ENCODE peak calls at places on chromosomes 2 and 18, in six cellular contexts. U is fibroblast of mammary gland, N is A549, W is coronary artery, Z is heart left ventricle, O is cardiac fibroblast. S is an unnamed sample.

GRCh38 chr2:9832586-9832985 is 10.7 kb upstream of the TAF1B start:
- DNase-seq in O (peak), N (no peak), U (peak), Z (no peak), W (no peak), S (no peak)

GRCh38 chr18:5369513-5369912 is 74.0 kb upstream of the ZBTB14 start:
- DNase-seq in U (no peak), N (no peak), Z (no peak), W (no peak), O (no peak), S (no peak)

GRCh38 chr2:139196754-139197153 is 416.6 kb upstream of the NXPH2 start:
- DNase-seq in W (no peak), O (no peak), Z (no peak), U (no peak), N (no peak), S (no peak)

GRCh38 chr2:73938761-73939352 is 12.2 kb downstream of the DGUOK start:
- DNase-seq in N (no peak), O (peak), W (no peak), Z (no peak), U (peak), S (no peak)

GRCh38 chr2:80054339-80054675 is 250.2 kb downstream of the LRRTM1 start:
- DNase-seq in W (no peak), O (no peak), N (no peak), U (no peak), Z (no peak), S (no peak)

GRCh38 chr2:39875182-39875913 is 96.3 kb upstream of the THUMPD2 start:
- DNase-seq in Z (peak), U (peak), O (peak), N (peak), W (peak), S (no peak)

GRCh38 chr2:202101049-202101579 is 28.1 kb downstream of the KIAA2012 start:
- DNase-seq in N (no peak), O (no peak), Z (no peak), U (no peak), W (no peak), S (no peak)

GRCh38 chr2:196166876-196167275 is 4.5 kb downstream of the STK17B start:
- DNase-seq in N (no peak), O (peak), U (peak), W (no peak), Z (no peak), S (no peak)

GRCh38 chr2:54353216-54353615 is 97.2 kb upstream of the TSPYL6 start:
- DNase-seq in U (no peak), W (no peak), O (no peak), Z (no peak), N (no peak), S (no peak)

GRCh38 chr2:219028996-219029828 is 12.1 kb downstream of the CFAP65 start:
- DNase-seq in W (no peak), Z (no peak), N (no peak), O (no peak), U (no peak), S (no peak)

GRCh38 chr2:159124931-159125467 is 156.6 kb downstream of the TANC1 start:
- DNase-seq in W (no peak), N (no peak), U (no peak), O (peak), Z (no peak), S (peak)

GRCh38 chr2:43818761-43819160 is 19.9 kb downstream of the ABCG5 start:
- DNase-seq in O (peak), N (peak), Z (no peak), U (peak), W (no peak), S (no peak)

GRCh38 chr2:102505290-102505689 is 32.3 kb downstream of the SLC9A4 start:
- DNase-seq in O (no peak), N (no peak), W (no peak), Z (peak), U (no peak), S (peak)

GRCh38 chr2:239598011-239598731 is 197.4 kb upstream of the HDAC4 start:
- DNase-seq in Z (no peak), W (peak), N (no peak), O (no peak), U (no peak), S (no peak)

GRCh38 chr2:203913947-203914346 is 22.6 kb upstream of the ICOS start:
- DNase-seq in W (no peak), Z (no peak), U (no peak), N (peak), O (no peak), S (no peak)

DNA sequence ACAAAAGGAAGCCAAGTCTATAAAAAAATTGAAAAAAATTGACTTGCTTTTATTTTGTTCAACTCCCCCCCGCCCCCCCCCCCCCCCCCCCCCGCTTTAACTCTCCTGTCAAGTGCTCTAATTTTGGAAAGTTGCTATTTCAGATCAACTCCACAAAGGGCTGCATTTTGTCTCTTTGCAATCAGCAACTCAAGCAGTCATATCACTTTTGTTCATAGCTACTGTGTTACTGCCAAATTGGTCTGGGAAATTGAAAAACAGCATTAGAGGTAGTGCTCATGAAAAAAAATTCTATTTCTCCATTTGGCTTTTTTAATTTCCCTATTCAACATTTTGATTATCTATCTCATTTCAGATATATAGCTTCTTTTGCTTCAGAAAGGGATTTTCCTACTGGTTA is 531.8 kb downstream of the LRP1B start:
- DNase-seq in N (no peak), O (no peak), Z (no peak), W (no peak), U (no peak), S (no peak)
- TF ChIP-seq CTCF in N (no peak), O (no peak), Z (no peak), W (no peak), U (no peak), S (no peak)

DNA sequence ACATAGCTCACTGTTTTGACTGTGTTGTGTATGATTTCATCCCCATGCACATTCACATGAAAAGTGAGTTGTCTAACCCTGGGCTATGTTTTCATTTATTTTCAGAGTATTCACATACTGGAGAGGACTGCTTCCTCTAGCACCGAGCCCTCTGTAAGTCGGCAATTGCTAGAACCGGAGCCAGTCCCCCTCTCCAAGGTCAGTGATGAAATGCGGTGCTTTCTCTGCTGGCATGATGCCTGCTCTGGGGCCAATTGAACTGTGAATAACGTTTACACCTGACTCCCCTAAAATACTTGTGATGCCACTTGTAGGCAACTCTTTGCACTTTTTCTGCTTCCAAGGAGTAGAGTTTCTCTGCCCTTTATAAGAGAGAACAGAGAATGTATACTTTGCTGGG is 126.9 kb downstream of the PRKRA start:
- DNase-seq in U (no peak), W (no peak), O (no peak), Z (no peak), N (no peak), S (no peak)
- H3K4me3 ChIP-seq in U (no peak), W (peak), O (no peak), Z (no peak), N (no peak), S (no peak)

GRCh38 chr2:207474871-207475485 is 54.8 kb upstream of the CREB1 start:
- DNase-seq in U (peak), N (peak), W (no peak), O (peak), Z (no peak), S (no peak)
- TF ChIP-seq CTCF in U (peak), N (peak), W (peak), O (peak), Z (peak), S (peak)

GRCh38 chr18:59846814-59847490 is 52.8 kb upstream of the PMAIP1 start:
- DNase-seq in W (no peak), O (peak), U (peak), N (peak), Z (no peak), S (no peak)
- H3K4me3 ChIP-seq in W (no peak), O (no peak), U (no peak), N (no peak), Z (no peak), S (no peak)

GRCh38 chr2:47015206-47015605 is 99.6 kb upstream of the MCFD2 start:
- DNase-seq in U (no peak), N (peak), Z (no peak), W (no peak), O (no peak), S (no peak)

GRCh38 chr2:47014564-47015051 is 99.0 kb upstream of the MCFD2 start:
- DNase-seq in U (no peak), N (no peak), O (no peak), Z (no peak), W (peak), S (no peak)

GRCh38 chr2:47017541-47017940 is 101.9 kb upstream of the MCFD2 start:
- DNase-seq in W (no peak), O (no peak), Z (no peak), N (no peak), U (no peak), S (no peak)

GRCh38 chr2:47015730-47016129 is 100.1 kb upstream of the MCFD2 start:
- DNase-seq in N (no peak), Z (no peak), O (no peak), U (no peak), W (no peak), S (no peak)

GRCh38 chr2:47016172-47016913 is 100.7 kb upstream of the MCFD2 start:
- DNase-seq in Z (no peak), O (peak), U (peak), W (no peak), N (peak), S (peak)
- TF ChIP-seq CTCF in Z (no peak), O (peak), U (peak), W (no peak), N (no peak), S (peak)

DNA sequence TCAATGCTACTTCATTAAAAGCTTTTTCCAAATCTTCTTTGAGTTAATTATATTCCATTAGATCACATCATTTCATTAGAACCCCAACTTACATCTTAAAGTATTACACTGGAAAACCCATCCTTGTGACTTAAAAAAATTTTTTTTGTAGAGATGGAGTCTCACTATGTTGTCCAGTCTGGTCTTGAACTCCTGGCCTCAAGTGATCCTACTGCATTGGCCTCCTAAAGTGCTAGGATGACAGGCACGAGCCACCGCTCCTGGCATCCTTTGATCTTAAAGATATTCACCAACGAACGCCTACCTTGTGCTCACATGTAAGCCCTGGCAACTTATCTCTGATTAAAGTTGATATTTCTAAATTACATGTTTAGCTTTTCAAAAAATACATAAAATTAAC is 6.7 kb downstream of the LAPTM4A start:
- DNase-seq in N (no peak), U (no peak), Z (no peak), O (no peak), W (no peak), S (no peak)
- H3K4me3 ChIP-seq in N (no peak), U (no peak), Z (no peak), O (no peak), W (no peak), S (no peak)

S was measured in LNCaP clone FGC.